ENCODE peak calls at places on chromosomes 4 and X, in eight cellular contexts. Q is A549; W is IMR-90; B is suprapubic skin; X is psoas muscle; Z is CD8-positive, alpha-beta T cell; U is CD4-positive, alpha-beta T cell; T is foreskin keratinocyte. K is an unnamed sample.

GRCh38 chr4:72136429-72136828 is 104.6 kb downstream of the NPFFR2 start:
- DNase-seq in Q (no peak), W (no peak), B (no peak), X (no peak), Z (no peak), U (no peak), T (no peak), K (no peak)

GRCh38 chr4:30616943-30617646 is 103.1 kb upstream of the PCDH7 start:
- DNase-seq in Q (no peak), W (peak; percentile 10), B (no peak), X (no peak), Z (no peak), U (no peak), T (peak; percentile 84), K (no peak)

GRCh38 chrX:106302304-106302703 is 134.2 kb downstream of the PWWP3B start:
- DNase-seq in Q (no peak), W (no peak), B (no peak), X (no peak), Z (no peak), U (no peak), T (peak; percentile 93), K (peak; percentile 19)

GRCh38 chr4:53196872-53197759 is 168.7 kb downstream of the SCFD2 start:
- DNase-seq in Q (peak; percentile 69), W (peak; percentile 90), B (no peak), X (no peak), Z (no peak), U (no peak), T (peak; percentile 18), K (peak; percentile 40)

GRCh38 chr4:11773798-11774197 is 345.1 kb upstream of the HS3ST1 start:
- DNase-seq in Q (no peak), W (no peak), B (no peak), X (no peak), Z (no peak), U (no peak), T (no peak), K (no peak)

GRCh38 chrX:22742174-22742573 is 257.6 kb upstream of the DDX53 start:
- DNase-seq in Q (no peak), W (peak; percentile 81), B (no peak), X (no peak), Z (no peak), U (no peak), T (peak; percentile 10), K (no peak)

GRCh38 chr4:180665994-180666818 is 1577.0 kb upstream of the TENM3 start:
- DNase-seq in Q (peak; percentile 46), W (peak; percentile 63), B (no peak), X (no peak), Z (no peak), U (no peak), T (peak; percentile 17), K (peak; percentile 26)

GRCh38 chrX:129957241-129958099 is 25.0 kb upstream of the BCORL1 start:
- DNase-seq in Q (peak; percentile 73), W (peak; percentile 16), B (peak; percentile 77), X (peak; percentile 76), Z (no peak), U (no peak), T (no peak), K (peak; percentile 36)

GRCh38 chr4:156558365-156559025 is 413.1 kb downstream of the PDGFC start:
- DNase-seq in Q (no peak), W (peak; percentile 35), B (no peak), X (no peak), Z (no peak), U (no peak), T (no peak), K (no peak)

GRCh38 chrX:82648062-82648461 is 860.0 kb upstream of the POU3F4 start:
- DNase-seq in Q (peak; percentile 1), W (no peak), B (no peak), X (no peak), Z (no peak), U (no peak), T (no peak), K (peak; percentile 0)

GRCh38 chr4:3324093-3324815 is 31.4 kb downstream of the RGS12 start:
- DNase-seq in Q (no peak), W (no peak), B (peak; percentile 40), X (no peak), Z (no peak), U (no peak), T (no peak), K (no peak)

GRCh38 chr4:87462102-87462501 is 39.7 kb downstream of the NUDT9 start:
- DNase-seq in Q (no peak), W (no peak), B (no peak), X (no peak), Z (no peak), U (no peak), T (no peak), K (no peak)

GRCh38 chr4:87469390-87469789 is 47.0 kb downstream of the NUDT9 start:
- DNase-seq in Q (no peak), W (no peak), B (no peak), X (no peak), Z (no peak), U (no peak), T (no peak), K (no peak)

GRCh38 chr4:87461281-87461700 is 38.9 kb downstream of the NUDT9 start:
- DNase-seq in Q (peak; percentile 5), W (peak; percentile 50), B (no peak), X (no peak), Z (no peak), U (no peak), T (peak; percentile 35), K (peak; percentile 10)

DNA sequence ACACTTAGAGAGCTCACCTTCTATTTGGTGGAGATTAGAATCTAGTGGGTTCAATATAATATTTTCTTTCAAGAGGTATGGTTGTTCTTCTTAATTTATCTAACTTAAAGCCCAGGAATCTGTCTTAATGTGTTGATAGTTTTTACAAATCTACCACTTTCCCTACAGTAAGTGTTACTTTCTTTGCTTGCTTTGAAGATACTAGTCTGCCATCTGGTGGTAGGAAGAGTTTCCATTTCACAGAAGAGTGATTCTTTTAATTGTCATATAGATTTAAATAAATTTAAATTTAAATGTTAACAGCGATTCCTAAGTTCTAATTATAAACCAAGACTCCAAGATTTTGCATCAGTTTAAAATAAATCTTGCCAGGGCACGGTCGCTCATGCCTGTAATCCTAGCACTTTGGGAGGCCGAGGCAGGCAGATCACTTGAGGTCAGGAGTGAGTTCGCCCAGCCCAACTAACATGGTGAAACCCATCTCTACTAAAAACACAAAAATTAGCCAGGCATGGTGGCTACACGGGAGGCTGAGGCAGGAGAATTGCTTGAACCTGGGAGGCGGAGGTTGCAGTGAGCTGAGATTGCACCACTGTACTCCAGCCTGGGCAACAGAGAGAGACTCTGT is 43.5 kb downstream of the NUDT9 start:
- DNase-seq in Q (peak; percentile 54), W (peak; percentile 69), B (no peak), X (no peak), Z (no peak), U (no peak), T (no peak), K (peak; percentile 20)
- TF ChIP-seq CTCF in Q (peak; percentile 80), W (peak; percentile 73), B (peak; percentile 28), X (peak; percentile 68), Z (peak; percentile 82), U (peak; percentile 84), T (peak; percentile 81), K (peak; percentile 66)

GRCh38 chrX:64975989-64976672 is at the start of gene ZC4H2:
- DNase-seq in Q (peak; percentile 69), W (peak; percentile 76), B (peak; percentile 73), X (peak; percentile 83), Z (peak; percentile 71), U (peak; percentile 39), T (peak; percentile 61), K (peak; percentile 8)
- H3K27ac ChIP-seq in Q (peak within 1 kb of the TSS; percentile 35), W (peak within 1 kb of the TSS; percentile 44), B (no peak within 1 kb of the TSS), X (no peak within 1 kb of the TSS), Z (peak within 1 kb of the TSS; percentile 31), U (no peak within 1 kb of the TSS), T (peak within 1 kb of the TSS; percentile 60), K (peak within 1 kb of the TSS; percentile 61)

GRCh38 chr4:80012291-80012690 is 60.7 kb downstream of the ANTXR2 start:
- DNase-seq in Q (no peak), W (no peak), B (no peak), X (no peak), Z (no peak), U (no peak), T (no peak), K (no peak)

GRCh38 chr4:80015407-80016189 is 57.4 kb downstream of the ANTXR2 start:
- DNase-seq in Q (no peak), W (no peak), B (no peak), X (no peak), Z (no peak), U (no peak), T (no peak), K (no peak)

GRCh38 chr4:80016506-80016905 is 56.5 kb downstream of the ANTXR2 start:
- DNase-seq in Q (no peak), W (peak; percentile 37), B (no peak), X (no peak), Z (no peak), U (no peak), T (no peak), K (no peak)

GRCh38 chr4:80014531-80014930 is 58.5 kb downstream of the ANTXR2 start:
- DNase-seq in Q (no peak), W (peak; percentile 31), B (no peak), X (no peak), Z (no peak), U (no peak), T (no peak), K (no peak)

DNA sequence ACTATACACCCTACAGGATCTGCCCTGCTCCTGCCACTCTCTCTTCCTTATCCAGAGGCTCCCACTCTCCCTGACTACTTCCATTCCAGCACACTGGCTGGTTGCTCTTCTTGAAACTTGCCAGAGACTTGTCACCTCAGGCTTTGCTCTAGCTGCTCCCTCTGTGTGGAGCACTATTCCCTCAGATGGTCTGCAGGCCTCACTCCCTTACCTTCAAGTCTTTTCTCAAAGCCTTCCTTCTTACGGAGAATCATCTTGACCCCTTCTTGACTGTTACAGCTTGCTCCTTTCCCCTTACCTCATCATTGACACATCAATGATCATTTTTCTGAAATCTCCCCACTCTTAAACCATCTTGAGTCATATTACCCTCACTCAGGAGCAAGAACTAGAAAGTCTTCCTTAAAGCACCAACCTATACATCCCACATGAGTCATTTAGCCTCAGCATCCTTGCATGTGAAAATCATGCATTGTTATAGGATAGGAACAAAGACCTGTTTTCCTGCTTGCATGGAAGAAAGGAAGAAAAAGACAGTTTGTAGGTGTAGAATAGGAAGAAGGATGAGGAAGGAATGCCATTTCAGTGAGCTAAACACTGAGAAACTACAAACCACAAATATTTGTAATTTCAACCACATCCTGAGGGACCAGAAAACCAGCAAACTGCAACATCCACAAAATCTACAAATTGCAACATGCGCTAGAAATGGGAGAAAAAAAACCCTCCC is 55.7 kb downstream of the ANTXR2 start:
- DNase-seq in Q (no peak), W (peak; percentile 96), B (no peak), X (no peak), Z (no peak), U (no peak), T (peak; percentile 99), K (peak; percentile 20)
- TF ChIP-seq CTCF in Q (no peak), W (no peak), B (no peak), X (no peak), Z (no peak), U (no peak), T (no peak), K (no peak)

GRCh38 chr4:175229154-175229553 is 311.0 kb downstream of the ADAM29 start:
- DNase-seq in Q (no peak), W (no peak), B (no peak), X (no peak), Z (no peak), U (no peak), T (no peak), K (no peak)
- H3K27ac ChIP-seq in Q (no peak overlapping the region), W (no peak overlapping the region), B (no peak overlapping the region), X (no peak overlapping the region), Z (no peak overlapping the region), U (no peak overlapping the region), T (no peak overlapping the region), K (no peak overlapping the region)